ENCODE peak calls at places on chromosomes 4 and X, in four cellular contexts. One of them, this sample, is unnamed.
A peak's percentile ranks its signal among the peaks of the same experiment; 100 is the strongest.

GRCh38 chr4:109022941-109023340 is 260.1 kb upstream of the ETNPPL start:
- DNase-seq in fibroblast of mammary gland: no peak
- DNase-seq in progenitor cell of endocrine pancreas: no peak
- DNase-seq in fibroblast of lung: peak; percentile 20
- DNase-seq in this sample: no peak

GRCh38 chrX:17377047-17377692 is 2.2 kb downstream of the NHS start:
- DNase-seq in fibroblast of lung: peak; percentile 68
- DNase-seq in progenitor cell of endocrine pancreas: peak; percentile 33
- DNase-seq in fibroblast of mammary gland: peak; percentile 53
- DNase-seq in this sample: no peak

GRCh38 chr4:44674471-44674870 is 3.7 kb upstream of the GUF1 start:
- DNase-seq in progenitor cell of endocrine pancreas: no peak
- DNase-seq in fibroblast of lung: no peak
- DNase-seq in fibroblast of mammary gland: no peak
- DNase-seq in this sample: no peak

GRCh38 chr4:138804705-138805104 is 210.9 kb upstream of the NOCT start:
- DNase-seq in progenitor cell of endocrine pancreas: no peak
- DNase-seq in fibroblast of lung: peak; percentile 27
- DNase-seq in fibroblast of mammary gland: no peak
- DNase-seq in this sample: no peak

GRCh38 chr4:172514801-172515200 is 653.8 kb upstream of the GALNT7 start:
- DNase-seq in fibroblast of lung: peak; percentile 33
- DNase-seq in progenitor cell of endocrine pancreas: no peak
- DNase-seq in fibroblast of mammary gland: no peak
- DNase-seq in this sample: no peak

GRCh38 chr4:53313510-53313909 is 52.4 kb downstream of the SCFD2 start:
- DNase-seq in progenitor cell of endocrine pancreas: no peak
- DNase-seq in fibroblast of lung: no peak
- DNase-seq in fibroblast of mammary gland: peak; percentile 26
- DNase-seq in this sample: no peak

GRCh38 chr4:80097395-80098177 is 24.6 kb upstream of the ANTXR2 start:
- DNase-seq in fibroblast of mammary gland: peak; percentile 96
- DNase-seq in fibroblast of lung: peak; percentile 94
- DNase-seq in progenitor cell of endocrine pancreas: no peak
- DNase-seq in this sample: peak; percentile 62

GRCh38 chr4:98891533-98892337 is 37.2 kb downstream of the EIF4E start:
- DNase-seq in progenitor cell of endocrine pancreas: no peak
- DNase-seq in fibroblast of mammary gland: no peak
- DNase-seq in fibroblast of lung: no peak
- DNase-seq in this sample: no peak

GRCh38 chr4:88102029-88102428 is 56.4 kb downstream of the ABCG2 start:
- DNase-seq in progenitor cell of endocrine pancreas: no peak
- DNase-seq in fibroblast of mammary gland: no peak
- DNase-seq in fibroblast of lung: no peak
- DNase-seq in this sample: no peak

GRCh38 chr4:176795441-176795840 is 2.7 kb upstream of the VEGFC start:
- DNase-seq in progenitor cell of endocrine pancreas: no peak
- DNase-seq in fibroblast of mammary gland: no peak
- DNase-seq in fibroblast of lung: no peak
- DNase-seq in this sample: no peak

GRCh38 chr4:100828364-100828763 is 310.5 kb upstream of the EMCN start:
- DNase-seq in fibroblast of lung: no peak
- DNase-seq in progenitor cell of endocrine pancreas: no peak
- DNase-seq in fibroblast of mammary gland: no peak
- DNase-seq in this sample: no peak

GRCh38 chr4:84324850-84325249 is 174.2 kb downstream of the NKX6-1 start:
- DNase-seq in progenitor cell of endocrine pancreas: no peak
- DNase-seq in fibroblast of mammary gland: no peak
- DNase-seq in fibroblast of lung: peak; percentile 65
- DNase-seq in this sample: no peak

GRCh38 chrX:9267415-9267814 is 197.4 kb upstream of the TBL1X start:
- DNase-seq in fibroblast of lung: no peak
- DNase-seq in progenitor cell of endocrine pancreas: no peak
- DNase-seq in fibroblast of mammary gland: no peak
- DNase-seq in this sample: no peak

GRCh38 chrX:153725039-153725831 is 579 bp downstream of the ABCD1 start:
- DNase-seq in fibroblast of lung: no peak
- DNase-seq in fibroblast of mammary gland: no peak
- DNase-seq in progenitor cell of endocrine pancreas: no peak
- DNase-seq in this sample: no peak

GRCh38 chrX:85620466-85620865 is 241.0 kb upstream of the POF1B start:
- DNase-seq in progenitor cell of endocrine pancreas: no peak
- DNase-seq in fibroblast of mammary gland: no peak
- DNase-seq in fibroblast of lung: no peak
- DNase-seq in this sample: no peak

GRCh38 chrX:118603981-118604380 is 108.4 kb downstream of the DOCK11 start:
- DNase-seq in progenitor cell of endocrine pancreas: peak; percentile 18
- DNase-seq in fibroblast of lung: peak; percentile 44
- DNase-seq in fibroblast of mammary gland: peak; percentile 72
- DNase-seq in this sample: peak; percentile 41

DNA sequence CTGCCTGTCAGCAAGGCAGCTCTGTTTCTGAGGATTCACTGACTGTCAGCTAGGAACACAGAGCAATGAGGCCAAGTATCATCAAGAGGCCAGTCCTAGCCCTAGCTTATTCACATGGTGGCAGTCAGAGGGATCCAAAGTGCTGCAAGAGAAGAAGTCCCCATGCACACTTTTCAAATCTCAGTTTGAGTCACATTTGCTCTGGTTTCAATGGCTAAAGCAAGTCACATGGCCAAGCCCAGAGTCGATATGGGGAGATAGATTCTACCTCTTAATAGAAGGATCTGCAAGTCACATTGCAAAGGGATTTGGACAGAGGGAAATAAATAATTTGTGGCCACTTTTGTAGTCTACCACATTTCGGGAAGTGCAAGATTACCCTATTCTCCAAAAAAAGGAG is 3.7 kb upstream of the LCORL start:
- DNase-seq in progenitor cell of endocrine pancreas: no peak
- DNase-seq in fibroblast of lung: no peak
- DNase-seq in fibroblast of mammary gland: no peak
- DNase-seq in this sample: no peak
- TF ChIP-seq CTCF in progenitor cell of endocrine pancreas: no peak
- TF ChIP-seq CTCF in fibroblast of lung: no peak
- TF ChIP-seq CTCF in fibroblast of mammary gland: no peak
- TF ChIP-seq CTCF in this sample: no peak

DNA sequence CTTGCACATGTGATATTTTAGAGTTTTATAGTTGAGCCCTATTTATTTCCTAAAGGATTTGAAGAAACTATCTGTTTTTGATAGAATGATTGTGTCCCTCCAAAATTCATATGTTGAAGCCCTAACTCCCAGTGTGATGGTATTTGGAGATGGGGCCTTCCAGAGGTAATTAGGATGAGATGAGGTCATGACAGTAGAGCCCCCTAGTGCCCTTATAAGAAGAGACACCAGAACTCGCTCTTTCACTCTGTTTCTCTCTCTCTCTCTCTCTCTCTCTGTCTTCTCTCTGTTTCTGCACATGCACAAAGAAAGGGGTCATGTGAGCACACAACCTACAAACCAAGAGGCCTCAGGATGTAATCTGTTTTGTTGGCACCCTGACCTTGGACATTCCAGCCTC is 921.9 kb upstream of the DIAPH2 start:
- DNase-seq in progenitor cell of endocrine pancreas: no peak
- DNase-seq in fibroblast of mammary gland: no peak
- DNase-seq in fibroblast of lung: no peak
- DNase-seq in this sample: no peak
- TF ChIP-seq CTCF in progenitor cell of endocrine pancreas: peak; percentile 38
- TF ChIP-seq CTCF in fibroblast of mammary gland: peak; percentile 2
- TF ChIP-seq CTCF in fibroblast of lung: no peak
- TF ChIP-seq CTCF in this sample: no peak

DNA sequence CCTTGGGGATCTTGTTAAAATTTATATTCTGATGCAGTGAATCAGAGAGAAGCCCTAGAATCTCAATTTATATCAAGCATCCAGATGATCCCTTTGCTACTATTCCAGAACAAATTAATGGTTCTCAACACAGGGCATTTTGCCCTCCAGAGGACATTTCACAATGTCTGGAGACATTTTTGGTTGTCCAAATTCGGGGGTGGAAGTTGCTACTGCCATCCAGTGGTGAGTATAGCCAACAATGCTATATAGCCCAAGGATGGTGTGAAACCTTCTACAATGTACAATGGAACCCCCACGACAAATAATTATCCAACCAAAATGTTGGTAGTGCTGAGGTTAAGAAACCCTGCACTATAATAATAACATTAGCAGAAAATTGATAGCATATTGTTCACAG is 2440.0 kb downstream of the PCDH7 start:
- DNase-seq in fibroblast of mammary gland: peak; percentile 71
- DNase-seq in progenitor cell of endocrine pancreas: no peak
- DNase-seq in fibroblast of lung: no peak
- DNase-seq in this sample: no peak
- TF ChIP-seq CTCF in fibroblast of mammary gland: peak; percentile 83
- TF ChIP-seq CTCF in progenitor cell of endocrine pancreas: peak; percentile 46
- TF ChIP-seq CTCF in fibroblast of lung: peak; percentile 63
- TF ChIP-seq CTCF in this sample: peak; percentile 61

DNA sequence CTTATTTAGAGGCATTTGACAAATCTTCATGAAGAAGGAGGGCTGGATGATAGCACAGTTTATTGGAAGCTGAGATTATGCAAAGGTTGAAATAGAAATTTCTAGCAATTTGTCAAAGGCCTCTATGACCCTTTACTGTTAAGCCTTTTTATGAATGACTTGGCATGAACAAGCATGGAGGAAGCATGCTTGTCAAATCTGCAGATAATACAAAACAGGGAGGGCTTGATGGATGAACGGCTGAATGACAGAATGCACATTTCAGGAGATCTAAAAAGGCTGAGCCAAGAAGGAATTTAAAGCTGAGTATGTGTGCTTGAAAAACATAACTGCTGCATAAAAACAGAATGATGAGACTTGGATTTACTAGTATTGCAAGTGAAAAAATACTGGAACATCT is 29.1 kb upstream of the UBE2K start:
- DNase-seq in fibroblast of lung: no peak
- DNase-seq in fibroblast of mammary gland: no peak
- DNase-seq in progenitor cell of endocrine pancreas: no peak
- DNase-seq in this sample: peak; percentile 1
- TF ChIP-seq CTCF in fibroblast of lung: no peak
- TF ChIP-seq CTCF in fibroblast of mammary gland: no peak
- TF ChIP-seq CTCF in progenitor cell of endocrine pancreas: no peak
- TF ChIP-seq CTCF in this sample: no peak

GRCh38 chrX:50442426-50443116 is 28.1 kb downstream of the DGKK start:
- DNase-seq in fibroblast of lung: no peak
- DNase-seq in progenitor cell of endocrine pancreas: no peak
- DNase-seq in fibroblast of mammary gland: no peak
- DNase-seq in this sample: no peak

GRCh38 chrX:50452782-50453181 is 17.8 kb downstream of the DGKK start:
- DNase-seq in progenitor cell of endocrine pancreas: no peak
- DNase-seq in fibroblast of mammary gland: no peak
- DNase-seq in fibroblast of lung: no peak
- DNase-seq in this sample: no peak

GRCh38 chrX:50447535-50447934 is 23.1 kb downstream of the DGKK start:
- DNase-seq in fibroblast of lung: no peak
- DNase-seq in fibroblast of mammary gland: no peak
- DNase-seq in progenitor cell of endocrine pancreas: no peak
- DNase-seq in this sample: no peak

GRCh38 chrX:50450324-50450723 is 20.3 kb downstream of the DGKK start:
- DNase-seq in progenitor cell of endocrine pancreas: no peak
- DNase-seq in fibroblast of lung: no peak
- DNase-seq in fibroblast of mammary gland: no peak
- DNase-seq in this sample: no peak

DNA sequence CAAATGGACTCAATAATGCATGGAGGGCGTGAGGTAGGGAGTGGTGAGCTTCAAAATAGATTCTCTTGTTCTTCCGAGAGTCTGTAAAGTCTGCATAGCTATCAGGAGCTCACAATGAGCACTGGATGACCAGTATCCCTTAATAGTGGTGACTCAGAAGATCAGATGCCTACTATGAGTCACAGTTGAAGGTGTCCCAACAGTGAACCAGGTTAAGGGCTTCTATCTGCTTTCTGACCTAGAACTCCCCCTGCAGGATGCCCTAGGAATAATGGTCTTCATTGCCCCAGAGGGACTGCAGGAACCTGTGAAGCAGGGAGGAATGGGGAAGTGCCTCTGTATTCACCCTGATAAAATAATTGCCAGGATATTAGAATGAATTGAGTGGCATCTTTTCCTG is 22.1 kb downstream of the DGKK start:
- DNase-seq in progenitor cell of endocrine pancreas: no peak
- DNase-seq in fibroblast of lung: no peak
- DNase-seq in fibroblast of mammary gland: peak; percentile 47
- DNase-seq in this sample: no peak
- TF ChIP-seq CTCF in progenitor cell of endocrine pancreas: no peak
- TF ChIP-seq CTCF in fibroblast of lung: no peak
- TF ChIP-seq CTCF in fibroblast of mammary gland: peak; percentile 12
- TF ChIP-seq CTCF in this sample: no peak

GRCh38 chr4:83269256-83269655 is 15.3 kb downstream of the COQ2 start:
- DNase-seq in fibroblast of lung: peak; percentile 47
- DNase-seq in fibroblast of mammary gland: no peak
- DNase-seq in progenitor cell of endocrine pancreas: no peak
- DNase-seq in this sample: no peak

GRCh38 chr4:83268491-83268890 is 16.1 kb downstream of the COQ2 start:
- DNase-seq in fibroblast of lung: no peak
- DNase-seq in progenitor cell of endocrine pancreas: no peak
- DNase-seq in fibroblast of mammary gland: no peak
- DNase-seq in this sample: no peak

GRCh38 chr4:83266689-83267088 is 17.9 kb downstream of the COQ2 start:
- DNase-seq in fibroblast of mammary gland: no peak
- DNase-seq in fibroblast of lung: peak; percentile 63
- DNase-seq in progenitor cell of endocrine pancreas: no peak
- DNase-seq in this sample: no peak

GRCh38 chr4:83267121-83267834 is 17.3 kb downstream of the COQ2 start:
- DNase-seq in fibroblast of mammary gland: peak; percentile 93
- DNase-seq in fibroblast of lung: peak; percentile 85
- DNase-seq in progenitor cell of endocrine pancreas: no peak
- DNase-seq in this sample: no peak

DNA sequence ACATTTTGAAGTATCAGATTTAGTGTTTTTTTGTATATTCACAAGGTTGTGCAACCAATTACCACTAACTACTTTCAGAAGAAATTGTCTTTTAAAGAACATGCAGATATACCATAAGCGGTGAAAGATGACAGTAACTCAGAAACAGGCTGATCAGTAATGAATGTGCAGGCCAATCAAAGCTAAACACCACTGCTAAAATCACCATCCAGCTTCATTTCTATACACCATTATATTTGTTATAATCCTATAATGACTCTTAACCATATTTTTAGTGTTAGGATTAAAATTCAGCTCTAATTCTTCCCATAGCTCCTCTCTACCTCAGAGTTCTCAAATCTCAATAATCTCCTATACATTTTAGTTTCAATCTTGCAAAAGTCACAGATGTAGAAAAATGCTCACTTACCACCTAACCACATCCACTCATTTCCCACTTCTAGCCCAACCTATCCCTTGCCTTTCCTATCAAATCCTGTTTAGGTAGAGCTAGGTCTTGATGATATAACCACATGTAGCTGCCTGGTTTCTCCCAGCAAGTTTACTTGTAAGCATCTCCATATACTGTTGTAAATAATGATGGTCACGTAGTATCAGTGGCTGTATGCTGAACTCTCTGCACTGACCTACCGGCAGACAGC is 16.6 kb downstream of the COQ2 start:
- DNase-seq in fibroblast of lung: no peak
- DNase-seq in progenitor cell of endocrine pancreas: no peak
- DNase-seq in fibroblast of mammary gland: no peak
- DNase-seq in this sample: no peak
- TF ChIP-seq CTCF in fibroblast of lung: no peak
- TF ChIP-seq CTCF in progenitor cell of endocrine pancreas: no peak
- TF ChIP-seq CTCF in fibroblast of mammary gland: no peak
- TF ChIP-seq CTCF in this sample: no peak